ENCODE peak calls at places on chromosomes 11 and 22, in eight cellular contexts. T is uterus, M is adrenal gland, I is heart left ventricle, D is GM12891, S is IMR-90, P is right lobe of liver, U is H54. H is an unnamed sample.

GRCh38 chr22:48753752-48754517 is 1073.7 kb downstream of the BRD1 start:
- DNase-seq in T (no peak), M (peak; percentile 9), I (no peak), D (no peak), S (no peak), P (peak; percentile 25), U (no peak), H (no peak)

GRCh38 chr11:79397252-79397651 is 43.6 kb downstream of the TENM4 start:
- DNase-seq in T (no peak), M (no peak), I (no peak), D (no peak), S (peak; percentile 61), P (no peak), U (peak; percentile 50), H (no peak)

GRCh38 chr11:97854357-97854756 is 1166.4 kb upstream of the CNTN5 start:
- DNase-seq in T (no peak), M (no peak), I (no peak), D (no peak), S (no peak), P (no peak), U (no peak), H (no peak)

GRCh38 chr11:122882809-122883681 is 486 bp downstream of the JHY start:
- DNase-seq in T (peak; percentile 30), M (peak; percentile 30), I (peak; percentile 60), D (peak; percentile 35), S (peak; percentile 55), P (peak; percentile 48), U (peak; percentile 30), H (peak; percentile 32)

GRCh38 chr22:46114518-46115387 is 35.6 kb upstream of the PPARA start:
- DNase-seq in T (peak; percentile 48), M (peak; percentile 60), I (no peak), D (no peak), S (no peak), P (no peak), U (no peak), H (no peak)

GRCh38 chr22:22949953-22950352 is 62.3 kb downstream of the IGLL5 start:
- DNase-seq in T (no peak), M (no peak), I (no peak), D (no peak), S (no peak), P (no peak), U (no peak), H (no peak)

GRCh38 chr22:49102367-49102766 is 725.3 kb downstream of the BRD1 start:
- DNase-seq in T (no peak), M (no peak), I (no peak), D (no peak), S (no peak), P (no peak), U (no peak), H (no peak)

GRCh38 chr11:106208795-106209194 is 131.3 kb downstream of the AASDHPPT start:
- DNase-seq in T (no peak), M (no peak), I (no peak), D (no peak), S (no peak), P (no peak), U (no peak), H (no peak)

GRCh38 chr22:47064016-47064415 is 301.6 kb downstream of the TBC1D22A start:
- DNase-seq in T (no peak), M (no peak), I (no peak), D (no peak), S (no peak), P (peak; percentile 27), U (no peak), H (no peak)

GRCh38 chr11:75174348-75174747 is 23.4 kb downstream of the SLCO2B1 start:
- DNase-seq in T (no peak), M (no peak), I (no peak), D (no peak), S (no peak), P (no peak), U (no peak), H (no peak)

GRCh38 chr22:24432059-24432853 is 4.9 kb downstream of the ADORA2A start:
- DNase-seq in T (peak; percentile 58), M (peak; percentile 59), I (peak; percentile 83), D (no peak), S (peak; percentile 16), P (peak; percentile 88), U (no peak), H (peak; percentile 45)

GRCh38 chr11:2807276-2807681 is 78.3 kb downstream of the CDKN1C start:
- DNase-seq in T (peak; percentile 93), M (peak; percentile 71), I (peak; percentile 72), D (no peak), S (no peak), P (peak; percentile 45), U (no peak), H (peak; percentile 73)

GRCh38 chr11:115659061-115659963 is 155.1 kb upstream of the CADM1 start:
- DNase-seq in T (no peak), M (no peak), I (peak; percentile 41), D (no peak), S (peak; percentile 41), P (no peak), U (no peak), H (no peak)

GRCh38 chr11:69166186-69167115 is 10.7 kb downstream of the SMIM38 start:
- DNase-seq in T (peak; percentile 64), M (peak; percentile 42), I (peak; percentile 77), D (peak; percentile 85), S (peak; percentile 93), P (no peak), U (peak; percentile 94), H (no peak)

DNA sequence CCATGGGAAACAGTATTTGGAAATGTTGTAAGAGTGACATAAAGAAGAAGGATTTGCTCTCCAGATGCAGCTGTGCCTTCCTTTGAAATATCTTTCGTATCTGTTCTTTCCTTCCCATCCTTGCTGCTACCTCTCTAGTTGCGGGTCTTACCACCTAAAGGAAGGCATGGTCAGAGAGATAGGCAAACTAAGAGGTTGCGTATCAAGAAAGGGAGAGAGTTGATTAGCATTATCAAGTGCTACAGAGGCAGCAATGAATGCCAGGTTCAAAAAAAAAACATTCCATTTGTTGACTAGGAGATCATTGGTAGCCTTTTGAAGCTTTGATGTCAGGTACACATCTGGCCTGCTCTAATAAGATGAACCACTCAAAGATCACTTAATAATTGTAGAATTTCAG is 4.6 kb downstream of the GTPBP1 start:
- DNase-seq in T (no peak), M (no peak), I (no peak), D (no peak), S (no peak), P (no peak), U (no peak), H (no peak)
- TF ChIP-seq POLR2A in T (no peak), M (no peak), I (no peak), D (no peak), S (no peak), P (no peak), U (no peak), H (no peak)

DNA sequence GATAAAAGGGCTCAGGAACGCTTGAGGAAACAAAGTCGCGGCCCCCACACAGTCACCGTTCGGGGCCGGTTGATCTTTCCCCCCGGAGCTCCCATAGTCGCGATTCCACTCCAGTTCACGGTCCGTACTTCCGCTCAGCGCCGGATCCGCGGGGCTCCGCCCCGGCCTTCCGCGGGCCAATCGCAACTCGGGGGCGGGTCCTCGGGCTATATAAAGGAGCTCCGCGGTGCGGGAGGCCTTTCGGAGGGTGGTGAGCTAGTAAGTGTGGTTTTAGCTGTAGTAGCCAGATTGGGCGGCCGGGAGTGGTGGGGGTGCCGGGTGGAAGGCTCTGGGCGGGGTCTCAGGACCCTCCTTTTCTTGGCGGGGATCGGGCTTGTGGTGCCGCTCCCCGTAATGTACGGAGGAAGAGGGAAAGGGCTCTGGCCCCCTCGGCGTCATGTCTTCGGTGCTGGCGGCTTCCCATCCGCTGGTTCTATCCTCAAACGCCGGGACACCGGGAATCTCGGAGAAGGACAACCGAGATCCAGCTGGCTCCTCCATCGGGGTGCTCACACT is at the start of the genes C11orf98 and CSKMT:
- DNase-seq in T (peak; percentile 95), M (peak; percentile 96), I (peak; percentile 96), D (peak; percentile 92), S (peak; percentile 91), P (peak; percentile 96), U (peak; percentile 89), H (peak; percentile 91)
- TF ChIP-seq POLR2A in T (peak; percentile 96), M (peak; percentile 98), I (peak; percentile 91), D (peak; percentile 100), S (peak; percentile 100), P (peak; percentile 97), U (peak; percentile 98), H (peak; percentile 97)

GRCh38 chr11:110428956-110429613 is 663 bp upstream of the FDX1 start:
- DNase-seq in T (no peak), M (peak; percentile 87), I (no peak), D (no peak), S (no peak), P (no peak), U (no peak), H (no peak)

GRCh38 chr11:110428040-110428439 is 1.7 kb upstream of the FDX1 start:
- DNase-seq in T (no peak), M (no peak), I (no peak), D (no peak), S (no peak), P (no peak), U (no peak), H (no peak)

GRCh38 chr11:110430267-110431211 is 791 bp downstream of the FDX1 start:
- DNase-seq in T (no peak), M (peak; percentile 50), I (peak; percentile 47), D (peak; percentile 37), S (peak; percentile 56), P (peak; percentile 90), U (no peak), H (no peak)

GRCh38 chr11:110431212-110432073 is 1.7 kb downstream of the FDX1 start:
- DNase-seq in T (no peak), M (no peak), I (no peak), D (no peak), S (peak; percentile 31), P (no peak), U (no peak), H (no peak)

DNA sequence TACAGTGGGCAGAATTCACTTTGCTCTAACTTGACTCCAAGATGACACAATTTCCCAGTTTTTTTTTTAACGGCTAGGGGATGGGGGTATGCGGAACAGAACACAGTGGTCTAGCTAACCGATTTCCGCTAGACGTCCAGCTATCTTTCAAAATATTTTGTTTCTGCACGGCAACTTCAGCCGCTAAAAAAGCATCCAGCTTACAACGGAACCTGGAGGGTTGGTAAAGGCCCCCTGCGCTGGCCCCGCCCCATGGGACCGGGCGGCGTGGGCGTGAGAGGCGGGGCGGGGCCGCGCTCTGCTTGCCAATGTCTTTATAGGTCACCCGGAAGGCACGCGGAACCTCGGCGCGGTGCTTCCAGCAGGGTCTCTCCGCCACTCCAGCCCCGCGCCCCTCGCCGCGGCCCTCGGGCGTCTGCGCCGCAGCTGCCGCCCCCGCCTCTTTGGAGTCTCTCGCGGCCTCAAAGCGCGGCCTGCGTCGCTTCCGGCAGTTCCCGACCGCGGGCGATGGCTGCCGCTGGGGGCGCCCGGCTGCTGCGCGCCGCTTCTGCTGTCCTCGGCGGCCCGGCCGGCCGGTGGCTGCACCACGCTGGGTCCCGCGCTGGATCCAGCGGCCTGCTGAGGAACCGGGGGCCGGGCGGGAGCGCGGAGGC is at the start of gene FDX1:
- DNase-seq in T (peak; percentile 72), M (peak; percentile 89), I (peak; percentile 90), D (peak; percentile 63), S (peak; percentile 74), P (peak; percentile 88), U (peak; percentile 45), H (peak; percentile 48)
- TF ChIP-seq POLR2A in T (no peak), M (peak; percentile 90), I (no peak), D (no peak), S (peak; percentile 82), P (peak; percentile 85), U (peak; percentile 38), H (peak; percentile 37)

GRCh38 chr22:20393705-20394476 is at the start of gene ZNF74:
- DNase-seq in T (peak; percentile 82), M (peak; percentile 88), I (peak; percentile 94), D (peak; percentile 66), S (peak; percentile 88), P (peak; percentile 92), U (peak; percentile 61), H (peak; percentile 80)
- TF ChIP-seq POLR2A in T (peak; percentile 40), M (peak; percentile 69), I (no peak), D (peak; percentile 87), S (peak; percentile 55), P (peak; percentile 73), U (peak; percentile 46), H (no peak)